ENCODE peak calls at places on chromosomes 3 and 15, in four cellular contexts. D is H9, G is mesenchymal stem cell, Y is H1. S is an unnamed sample.

GRCh38 chr15:34793901-34794300 is 1.4 kb downstream of the ACTC1 start:
- DNase-seq in D (no peak), G (no peak), Y (no peak), S (no peak)

GRCh38 chr15:49718234-49718633 is 97.4 kb downstream of the DTWD1 start:
- DNase-seq in D (no peak), G (peak; percentile 63), Y (no peak), S (peak; percentile 69)

GRCh38 chr3:68458646-68459045 is 473.7 kb downstream of the TAFA4 start:
- DNase-seq in D (no peak), G (peak; percentile 84), Y (no peak), S (no peak)

GRCh38 chr3:175150812-175151411 is 291.8 kb downstream of the NAALADL2 start:
- DNase-seq in D (no peak), G (no peak), Y (no peak), S (peak; percentile 4)

GRCh38 chr3:134377896-134378295 is 3.6 kb upstream of the AMOTL2 start:
- DNase-seq in D (peak; percentile 23), G (no peak), Y (peak; percentile 39), S (no peak)

GRCh38 chr3:17639257-17639656 is 103.2 kb downstream of the TBC1D5 start:
- DNase-seq in D (no peak), G (peak; percentile 80), Y (no peak), S (peak; percentile 82)

GRCh38 chr3:50050361-50050760 is 38.4 kb upstream of the RBM5 start:
- DNase-seq in D (no peak), G (no peak), Y (no peak), S (peak; percentile 83)

GRCh38 chr15:70563561-70564095 is 199.7 kb downstream of the UACA start:
- DNase-seq in D (peak; percentile 27), G (no peak), Y (peak; percentile 31), S (no peak)

GRCh38 chr3:190180268-190180667 is 59.6 kb upstream of the P3H2 start:
- DNase-seq in D (no peak), G (peak; percentile 34), Y (no peak), S (peak; percentile 78)

GRCh38 chr3:122350814-122351418 is 25.9 kb downstream of the CSTA start:
- DNase-seq in D (no peak), G (peak; percentile 4), Y (no peak), S (peak; percentile 87)

GRCh38 chr3:109337393-109337792 is at the start of gene DPPA4:
- DNase-seq in D (peak; percentile 84), G (peak; percentile 38), Y (no peak), S (no peak)

GRCh38 chr15:67914537-67915373 is 74.9 kb upstream of the RNU6-1 start:
- DNase-seq in D (peak; percentile 35), G (peak; percentile 66), Y (peak; percentile 47), S (peak; percentile 28)

GRCh38 chr3:189727898-189728297 is 96.7 kb downstream of the TP63 start:
- DNase-seq in D (no peak), G (no peak), Y (no peak), S (peak; percentile 69)

GRCh38 chr3:151171145-151171544 is 31.9 kb downstream of the GPR171 start:
- DNase-seq in D (no peak), G (no peak), Y (no peak), S (peak; percentile 27)

GRCh38 chr3:142929109-142929508 is 34.4 kb downstream of the PAQR9 start:
- DNase-seq in D (peak; percentile 67), G (peak; percentile 26), Y (peak; percentile 70), S (peak; percentile 61)

GRCh38 chr3:58495101-58495500 is 3.2 kb downstream of the KCTD6 start:
- DNase-seq in D (no peak), G (no peak), Y (no peak), S (peak; percentile 30)

GRCh38 chr15:82739086-82739485 is 29.4 kb upstream of the AP3B2 start:
- DNase-seq in D (no peak), G (no peak), Y (no peak), S (peak; percentile 29)

GRCh38 chr15:98904466-98905048 is 103.0 kb downstream of the PGPEP1L start:
- DNase-seq in D (peak; percentile 58), G (peak; percentile 75), Y (no peak), S (peak; percentile 75)

GRCh38 chr3:79761441-79761840 is 6.4 kb downstream of the ROBO1 start:
- DNase-seq in D (no peak), G (no peak), Y (no peak), S (no peak)

GRCh38 chr3:194162070-194162678 is 26.2 kb downstream of the HES1 start:
- DNase-seq in D (no peak), G (no peak), Y (no peak), S (no peak)

GRCh38 chr3:157133434-157134320 is 26.3 kb downstream of the CCNL1 start:
- DNase-seq in D (no peak), G (no peak), Y (no peak), S (no peak)

GRCh38 chr3:48219543-48219942 is 3.8 kb upstream of the CAMP start:
- DNase-seq in D (no peak), G (no peak), Y (no peak), S (peak; percentile 20)

GRCh38 chr3:87350367-87351199 is 74.2 kb upstream of the POU1F1 start:
- DNase-seq in D (no peak), G (peak; percentile 50), Y (no peak), S (peak; percentile 47)

GRCh38 chr3:152359385-152360248 is 90.9 kb downstream of the MBNL1 start:
- DNase-seq in D (no peak), G (no peak), Y (no peak), S (no peak)

GRCh38 chr3:13451301-13451673 is 28.8 kb upstream of the HDAC11 start:
- DNase-seq in D (peak; percentile 47), G (no peak), Y (no peak), S (peak; percentile 7)

GRCh38 chr3:66520716-66521115 is 19.9 kb upstream of the LRIG1 start:
- DNase-seq in D (no peak), G (peak; percentile 13), Y (no peak), S (peak; percentile 64)

GRCh38 chr15:57251941-57252340 is 124.4 kb upstream of the CGNL1 start:
- DNase-seq in D (no peak), G (no peak), Y (no peak), S (peak; percentile 60)

GRCh38 chr3:140424211-140424610 is 253.7 kb upstream of the TRIM42 start:
- DNase-seq in D (no peak), G (no peak), Y (no peak), S (no peak)

GRCh38 chr3:33076952-33077351 is 20.0 kb downstream of the GLB1 start:
- DNase-seq in D (no peak), G (no peak), Y (no peak), S (no peak)

GRCh38 chr3:32374788-32375595 is 16.7 kb upstream of the CMTM7 start:
- DNase-seq in D (peak; percentile 73), G (peak; percentile 79), Y (peak; percentile 82), S (peak; percentile 74)

GRCh38 chr3:130379274-130379673 is 33.8 kb downstream of the COL6A5 start:
- DNase-seq in D (no peak), G (peak; percentile 58), Y (no peak), S (no peak)

GRCh38 chr15:33801954-33802353 is 166.3 kb upstream of the CHRM5 start:
- DNase-seq in D (no peak), G (no peak), Y (no peak), S (no peak)

GRCh38 chr15:101439285-101439919 is 50.1 kb downstream of the PCSK6 start:
- DNase-seq in D (no peak), G (peak; percentile 37), Y (peak; percentile 26), S (no peak)

GRCh38 chr3:157127831-157128767 is 31.8 kb downstream of the CCNL1 start:
- DNase-seq in D (no peak), G (peak; percentile 96), Y (no peak), S (peak; percentile 89)

GRCh38 chr15:49215768-49216739 is 46.0 kb downstream of the GALK2 start:
- DNase-seq in D (no peak), G (no peak), Y (no peak), S (no peak)

GRCh38 chr3:123027292-123028232 is at the start of gene SEMA5B:
- DNase-seq in D (peak; percentile 88), G (peak; percentile 18), Y (peak; percentile 84), S (no peak)

GRCh38 chr15:87609474-87609873 is 647.1 kb downstream of the NTRK3 start:
- DNase-seq in D (no peak), G (peak; percentile 96), Y (no peak), S (peak; percentile 88)

GRCh38 chr3:197027151-197027895 is 2.3 kb downstream of the MELTF start:
- DNase-seq in D (peak; percentile 31), G (no peak), Y (peak; percentile 45), S (peak; percentile 6)

GRCh38 chr3:197030379-197031314 is 1.0 kb upstream of the MELTF start:
- DNase-seq in D (peak; percentile 43), G (no peak), Y (peak; percentile 66), S (no peak)

GRCh38 chr3:197029511-197030167 is at the start of gene MELTF:
- DNase-seq in D (peak; percentile 80), G (peak; percentile 70), Y (peak; percentile 92), S (peak; percentile 71)

GRCh38 chr3:197027896-197028710 is 1.5 kb downstream of the MELTF start:
- DNase-seq in D (no peak), G (no peak), Y (peak; percentile 50), S (no peak)

DNA sequence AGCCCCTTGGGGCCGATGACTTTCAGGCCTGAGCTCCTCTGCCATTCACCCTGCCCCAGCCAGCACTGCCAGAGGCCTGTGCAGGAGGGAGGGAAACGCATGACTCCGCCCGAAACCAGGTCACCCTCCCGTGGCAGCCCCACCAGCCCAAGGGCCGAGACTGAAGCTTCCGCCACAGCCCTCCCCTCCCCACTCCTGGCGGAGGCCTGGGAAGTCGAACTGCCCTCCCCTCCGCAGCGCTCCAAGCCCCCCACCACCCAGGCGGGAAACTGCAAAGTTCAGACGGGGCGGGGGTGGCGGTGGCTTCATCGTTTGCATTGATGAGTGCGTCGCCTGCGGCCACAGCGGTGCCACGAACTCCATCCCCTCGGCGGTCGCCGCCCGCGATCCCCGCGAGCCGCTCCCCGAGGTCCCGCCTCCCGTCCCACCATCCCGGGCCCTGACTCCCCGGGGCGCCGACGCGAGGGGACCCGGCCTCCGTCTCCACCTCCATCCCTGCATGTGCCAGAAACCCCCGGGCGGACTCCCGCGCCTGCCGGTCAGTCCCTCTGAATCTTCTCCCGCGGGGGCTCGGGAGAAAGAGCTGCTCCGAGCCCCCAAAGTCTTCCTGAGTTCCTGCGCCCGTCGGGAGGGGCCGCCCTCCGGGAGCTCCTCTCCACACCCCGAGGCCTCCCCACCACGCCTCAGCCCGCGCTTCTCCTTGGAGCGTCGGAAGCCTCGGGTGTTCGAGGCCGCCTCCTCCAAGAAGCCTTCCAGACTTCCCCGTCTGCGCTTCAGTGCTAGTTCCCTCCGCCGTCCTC is 706 bp downstream of the MELTF start:
- DNase-seq in D (peak; percentile 38), G (peak; percentile 17), Y (peak; percentile 61), S (no peak)
- H2AFZ ChIP-seq in D (no peak overlapping the region), G (peak overlapping the region; percentile 30), Y (peak overlapping the region; percentile 5), S (peak overlapping the region; percentile 89)

GRCh38 chr3:171700157-171700556 is 110.1 kb downstream of the PLD1 start:
- DNase-seq in D (no peak), G (no peak), Y (no peak), S (no peak)
- H2AK5ac ChIP-seq in D (no peak overlapping the region), G (no peak overlapping the region), Y (no peak overlapping the region), S (no peak overlapping the region)

GRCh38 chr3:98901032-98901464 is 447 bp downstream of the DCBLD2 start:
- DNase-seq in D (peak; percentile 68), G (peak; percentile 66), Y (peak; percentile 79), S (peak; percentile 47)
- H2AFZ ChIP-seq in D (no peak overlapping the region), G (peak overlapping the region; percentile 93), Y (peak overlapping the region; percentile 2), S (peak overlapping the region; percentile 93)

GRCh38 chr3:126137490-126138130 is 42.8 kb downstream of the ALDH1L1 start:
- DNase-seq in D (peak; percentile 12), G (no peak), Y (peak; percentile 13), S (no peak)
- H2AK5ac ChIP-seq in D (no peak overlapping the region), G (no peak overlapping the region), Y (no peak overlapping the region), S (no peak overlapping the region)

GRCh38 chr15:90956551-90957104 is 1.9 kb downstream of the RCCD1 start:
- DNase-seq in D (peak; percentile 85), G (peak; percentile 79), Y (peak; percentile 94), S (peak; percentile 70)
- H2AFZ ChIP-seq in D (no peak overlapping the region), G (peak overlapping the region; percentile 73), Y (no peak overlapping the region), S (peak overlapping the region; percentile 90)